ENCODE peak calls at places on chromosomes 7 and 10, in four cellular contexts. V is progenitor cell of endocrine pancreas, P is T-cell, W is GM23248. T is an unnamed sample.

GRCh38 chr7:90192876-90193765 is 18.4 kb upstream of the STEAP2 start:
- DNase-seq in P (no peak), W (peak), V (no peak), T (no peak)

GRCh38 chr7:155395176-155395797 is 62.6 kb upstream of the EN2 start:
- DNase-seq in V (no peak), W (no peak), P (no peak), T (no peak)

GRCh38 chr10:129332476-129332875 is 134.6 kb upstream of the MGMT start:
- DNase-seq in W (no peak), P (peak), V (no peak), T (peak)

GRCh38 chr7:91556956-91557650 is 292.9 kb downstream of the FZD1 start:
- DNase-seq in P (no peak), W (no peak), V (no peak), T (no peak)

GRCh38 chr10:43202657-43203490 is 64.0 kb downstream of the RASGEF1A start:
- DNase-seq in W (peak), P (peak), V (peak), T (peak)

GRCh38 chr10:92418221-92418620 is 127.3 kb downstream of the MARCHF5 start:
- DNase-seq in V (no peak), W (no peak), P (no peak), T (no peak)

GRCh38 chr10:120607016-120607709 is 150.1 kb downstream of the PLPP4 start:
- DNase-seq in W (peak), V (no peak), P (no peak), T (no peak)

GRCh38 chr7:105261689-105262088 is 127.0 kb downstream of the SRPK2 start:
- DNase-seq in V (no peak), P (no peak), W (no peak), T (no peak)

GRCh38 chr10:59808896-59809643 is 55.8 kb upstream of the MRLN start:
- DNase-seq in W (peak), V (peak), P (peak), T (peak)